ENCODE peak calls at places on chromosome 21, in seven cellular contexts. W is neuronal stem cell, H is IMR-90, M is mesendoderm, U is mesenchymal stem cell, V is H1, E is H9. D is an unnamed sample.

GRCh38 chr21:36668713-36669112 is 30.2 kb upstream of the SIM2 start:
- DNase-seq in W (no peak), H (no peak), M (no peak), U (no peak), V (no peak), E (no peak), D (no peak)

GRCh38 chr21:16534408-16535099 is 804.8 kb downstream of the USP25 start:
- DNase-seq in W (no peak), H (peak; percentile 32), M (no peak), U (no peak), V (no peak), E (no peak), D (no peak)

GRCh38 chr21:37907076-37907475 is 9.2 kb downstream of the KCNJ6 start:
- DNase-seq in W (no peak), H (no peak), M (no peak), U (no peak), V (no peak), E (no peak), D (no peak)

GRCh38 chr21:28516996-28517592 is 475.6 kb downstream of the LTN1 start:
- DNase-seq in W (peak; percentile 45), H (no peak), M (peak; percentile 91), U (peak; percentile 52), V (peak; percentile 85), E (peak; percentile 92), D (peak; percentile 79)

GRCh38 chr21:26116456-26117011 is 54.0 kb downstream of the APP start:
- DNase-seq in W (no peak), H (peak; percentile 44), M (peak; percentile 97), U (no peak), V (no peak), E (no peak), D (peak; percentile 87)

GRCh38 chr21:17402885-17403477 is 109.9 kb upstream of the CXADR start:
- DNase-seq in W (no peak), H (peak; percentile 4), M (no peak), U (no peak), V (no peak), E (no peak), D (no peak)

GRCh38 chr21:44931137-44931500 is 8.7 kb upstream of the SLX9 start:
- DNase-seq in W (no peak), H (no peak), M (no peak), U (peak; percentile 51), V (no peak), E (peak; percentile 36), D (peak; percentile 3)

GRCh38 chr21:37357691-37358090 is 8.9 kb upstream of the DYRK1A start:
- DNase-seq in W (no peak), H (no peak), M (no peak), U (no peak), V (no peak), E (no peak), D (peak; percentile 87)

GRCh38 chr21:44542716-44543115 is 2.7 kb upstream of the KRTAP10-1 start:
- DNase-seq in W (no peak), H (no peak), M (no peak), U (no peak), V (no peak), E (no peak), D (no peak)

GRCh38 chr21:8990326-8991087 is 1530.9 kb upstream of the TPTE start:
- DNase-seq in W (no peak), H (no peak), M (no peak), U (no peak), V (no peak), E (no peak), D (no peak)

DNA sequence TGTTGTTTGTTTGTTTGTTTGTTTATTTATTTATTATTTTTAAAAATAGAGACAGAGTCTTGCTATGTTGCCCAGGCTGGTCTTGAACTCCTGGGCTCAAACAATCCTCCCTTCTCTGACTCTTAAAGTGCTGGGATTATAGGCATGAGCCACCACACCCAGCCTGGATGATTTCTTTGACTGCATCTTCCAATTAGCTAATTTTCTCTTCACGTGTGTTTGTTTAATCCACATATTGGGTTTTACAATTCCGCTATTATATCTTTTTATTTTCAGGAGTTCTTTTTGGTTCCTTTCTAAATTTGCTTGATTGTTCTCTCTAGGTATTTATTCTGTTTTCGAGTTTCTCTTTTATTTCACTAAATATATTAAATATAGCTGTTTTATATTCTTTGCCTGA is 19.8 kb downstream of the SH3BGR start:
- DNase-seq in W (no peak), H (no peak), M (no peak), U (no peak), V (no peak), E (no peak), D (no peak)
- H2BK5ac ChIP-seq in W (no peak overlapping the region), H (no peak overlapping the region), M (no peak overlapping the region), U (no peak overlapping the region), V (no peak overlapping the region), E (no peak overlapping the region), D (no peak overlapping the region)

GRCh38 chr21:33947451-33948095 is 32.0 kb upstream of the ATP5PO start:
- DNase-seq in W (peak; percentile 89), H (peak; percentile 98), M (peak; percentile 99), U (peak; percentile 99), V (peak; percentile 46), E (peak; percentile 91), D (peak; percentile 98)
- H2BK5ac ChIP-seq in W (peak overlapping the region; percentile 49), H (peak overlapping the region; percentile 77), M (peak overlapping the region; percentile 72), U (peak overlapping the region; percentile 59), V (peak overlapping the region; percentile 99), E (peak overlapping the region; percentile 70), D (peak overlapping the region; percentile 60)

DNA sequence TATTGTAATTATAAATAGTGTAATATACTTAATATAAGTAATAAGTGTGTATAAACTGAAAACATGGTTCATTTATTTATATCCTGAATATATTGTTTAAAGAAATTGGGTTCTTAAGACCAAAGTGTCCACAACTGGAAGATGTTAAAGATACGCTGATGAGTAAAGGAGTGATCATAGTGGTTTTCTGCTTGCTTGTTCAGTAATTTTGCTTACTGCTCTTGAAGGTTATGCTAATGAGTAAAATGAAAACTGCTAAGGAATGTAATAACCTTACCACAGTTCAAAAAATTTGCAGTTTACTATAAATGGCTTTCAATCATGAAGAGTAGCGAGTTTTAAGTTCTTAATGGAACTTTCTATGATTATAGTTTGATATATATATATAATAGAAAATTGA is 22.0 kb downstream of the DONSON start:
- DNase-seq in W (no peak), H (peak; percentile 21), M (no peak), U (no peak), V (no peak), E (no peak), D (no peak)
- H2BK5ac ChIP-seq in W (no peak overlapping the region), H (no peak overlapping the region), M (no peak overlapping the region), U (no peak overlapping the region), V (no peak overlapping the region), E (no peak overlapping the region), D (no peak overlapping the region)

GRCh38 chr21:30674312-30674711 is 31.6 kb downstream of the KRTAP20-3 start:
- DNase-seq in W (no peak), H (no peak), M (no peak), U (no peak), V (no peak), E (no peak), D (no peak)

GRCh38 chr21:30680586-30680985 is 37.9 kb downstream of the KRTAP20-3 start:
- DNase-seq in W (no peak), H (no peak), M (no peak), U (no peak), V (no peak), E (no peak), D (no peak)

GRCh38 chr21:30676737-30677136 is 34.1 kb downstream of the KRTAP20-3 start:
- DNase-seq in W (no peak), H (no peak), M (peak; percentile 5), U (no peak), V (no peak), E (no peak), D (peak; percentile 46)
- H2BK5ac ChIP-seq in W (no peak overlapping the region), H (no peak overlapping the region), M (no peak overlapping the region), U (no peak overlapping the region), V (no peak overlapping the region), E (no peak overlapping the region), D (no peak overlapping the region)

DNA sequence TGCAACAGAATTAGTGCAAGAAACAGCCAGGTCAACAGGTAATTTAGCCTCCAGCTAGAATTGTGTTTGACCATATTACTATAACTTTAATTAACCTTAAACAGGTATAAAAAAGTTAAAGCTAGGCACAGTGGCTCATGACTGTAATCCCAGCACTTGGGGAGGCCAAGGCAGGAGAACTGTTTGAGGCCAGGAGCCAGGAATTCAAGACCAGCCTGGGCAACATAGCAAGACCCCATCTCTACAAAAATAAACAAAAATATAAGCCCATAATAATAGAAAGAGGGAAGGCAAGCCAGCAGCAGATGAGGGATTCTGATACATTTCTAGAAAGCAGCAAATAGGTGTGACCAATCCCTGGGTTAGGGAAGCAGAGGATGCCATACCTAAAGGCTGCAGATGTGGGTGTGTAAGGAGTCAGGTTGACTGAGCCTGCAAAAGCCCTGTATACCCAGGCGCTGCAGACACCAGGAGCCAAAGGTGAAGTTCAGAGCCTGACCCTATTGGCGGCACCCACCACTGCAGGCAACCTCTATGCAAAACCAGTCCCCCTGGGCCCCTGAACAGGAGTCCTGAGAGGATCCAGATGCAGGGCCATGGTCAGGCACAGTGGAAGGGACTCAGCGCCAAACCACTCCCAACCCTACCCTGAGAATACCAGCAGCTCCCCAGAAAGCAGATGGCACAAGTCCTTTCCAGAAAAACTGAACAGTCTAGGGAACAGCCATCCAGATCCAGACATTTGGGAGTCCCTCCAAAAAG is 19.3 kb upstream of the LSS start:
- DNase-seq in W (no peak), H (no peak), M (no peak), U (no peak), V (no peak), E (no peak), D (no peak)
- H2BK5ac ChIP-seq in W (no peak overlapping the region), H (no peak overlapping the region), M (no peak overlapping the region), U (no peak overlapping the region), V (no peak overlapping the region), E (no peak overlapping the region), D (no peak overlapping the region)

D was measured in trophoblast cell.